ENCODE peak calls at places on chromosomes 4 and X, in seven cellular contexts. G is glutamatergic neuron, R is neural progenitor cell, V is astrocyte of the spinal cord, N is omental fat pad, U is pancreas, Z is AG04449. B is an unnamed sample.

GRCh38 chrX:151896734-151897474 is 15.8 kb upstream of the MAGEA4 start:
- DNase-seq in G (no peak), R (no peak), V (peak), N (no peak), U (no peak), Z (peak), B (no peak)

GRCh38 chrX:140091276-140091886 is 126.1 kb upstream of the CXorf66 start:
- DNase-seq in G (peak), R (peak), V (no peak), N (no peak), U (peak), Z (no peak), B (no peak)

GRCh38 chrX:30301977-30302376 is 7.2 kb downstream of the NR0B1 start:
- DNase-seq in G (no peak), R (peak), V (peak), N (no peak), U (no peak), Z (no peak), B (no peak)

GRCh38 chrX:12245650-12246645 is 107.7 kb downstream of the FRMPD4 start:
- DNase-seq in G (no peak), R (no peak), V (peak), N (no peak), U (no peak), Z (peak), B (peak)

GRCh38 chr4:7646384-7647061 is 211.8 kb upstream of the PSAPL1 start:
- DNase-seq in G (no peak), R (no peak), V (no peak), N (no peak), U (no peak), Z (no peak), B (no peak)

GRCh38 chr4:27066591-27066990 is 205.9 kb downstream of the STIM2 start:
- DNase-seq in G (no peak), R (no peak), V (no peak), N (no peak), U (no peak), Z (no peak), B (no peak)

GRCh38 chr4:99087887-99088484 is 602 bp downstream of the ADH5 start:
- DNase-seq in G (peak), R (peak), V (peak), N (peak), U (no peak), Z (peak), B (peak)

GRCh38 chr4:87188063-87188462 is 32.4 kb downstream of the KLHL8 start:
- DNase-seq in G (no peak), R (no peak), V (peak), N (no peak), U (no peak), Z (peak), B (no peak)

GRCh38 chr4:99458911-99459447 is 23.8 kb upstream of the ADH7 start:
- DNase-seq in G (no peak), R (no peak), V (no peak), N (no peak), U (no peak), Z (no peak), B (no peak)

GRCh38 chrX:120560405-120560841 is 339 bp downstream of the CUL4B start:
- DNase-seq in G (peak), R (no peak), V (no peak), N (no peak), U (no peak), Z (no peak), B (no peak)

GRCh38 chrX:40570346-40571093 is 10.2 kb upstream of the ATP6AP2 start:
- DNase-seq in G (no peak), R (no peak), V (no peak), N (no peak), U (no peak), Z (no peak), B (no peak)

GRCh38 chr4:132527817-132528216 is 621.3 kb upstream of the PCDH10 start:
- DNase-seq in G (no peak), R (no peak), V (no peak), N (no peak), U (no peak), Z (no peak), B (no peak)

GRCh38 chr4:123708902-123709301 is 312.3 kb downstream of the SPRY1 start:
- DNase-seq in G (no peak), R (no peak), V (no peak), N (no peak), U (no peak), Z (no peak), B (no peak)

GRCh38 chrX:28586291-28586690 is 955 bp upstream of the IL1RAPL1 start:
- DNase-seq in G (peak), R (peak), V (peak), N (no peak), U (no peak), Z (no peak), B (no peak)

GRCh38 chr4:3690576-3691152 is 75.5 kb upstream of the ADRA2C start:
- DNase-seq in G (peak), R (no peak), V (no peak), N (no peak), U (peak), Z (no peak), B (no peak)

GRCh38 chr4:10893417-10893816 is 208.8 kb upstream of the CLNK start:
- DNase-seq in G (peak), R (peak), V (no peak), N (no peak), U (no peak), Z (no peak), B (no peak)

GRCh38 chrX:9598344-9598743 is 133.5 kb downstream of the TBL1X start:
- DNase-seq in G (no peak), R (no peak), V (no peak), N (no peak), U (no peak), Z (no peak), B (no peak)

GRCh38 chr4:110198472-110199419 is at the start of gene ELOVL6:
- DNase-seq in G (peak), R (peak), V (peak), N (no peak), U (peak), Z (no peak), B (no peak)

GRCh38 chr4:146134761-146135160 is 40.8 kb upstream of the LSM6 start:
- DNase-seq in G (no peak), R (peak), V (peak), N (no peak), U (no peak), Z (no peak), B (no peak)

GRCh38 chr4:150782311-150782710 is 200.4 kb downstream of the MAB21L2 start:
- DNase-seq in G (no peak), R (no peak), V (peak), N (no peak), U (no peak), Z (no peak), B (no peak)

GRCh38 chr4:168434993-168435392 is 45.3 kb downstream of the DDX60L start:
- DNase-seq in G (no peak), R (no peak), V (no peak), N (no peak), U (no peak), Z (no peak), B (no peak)
- TF ChIP-seq CTCF in G (no peak), R (no peak), V (no peak), N (no peak), U (no peak), Z (no peak), B (no peak)

GRCh38 chr4:5307928-5308327 is 256.6 kb downstream of the STK32B start:
- DNase-seq in G (no peak), R (no peak), V (no peak), N (no peak), U (no peak), Z (no peak), B (no peak)
- TF ChIP-seq CTCF in G (no peak), R (no peak), V (no peak), N (no peak), U (no peak), Z (no peak), B (no peak)

DNA sequence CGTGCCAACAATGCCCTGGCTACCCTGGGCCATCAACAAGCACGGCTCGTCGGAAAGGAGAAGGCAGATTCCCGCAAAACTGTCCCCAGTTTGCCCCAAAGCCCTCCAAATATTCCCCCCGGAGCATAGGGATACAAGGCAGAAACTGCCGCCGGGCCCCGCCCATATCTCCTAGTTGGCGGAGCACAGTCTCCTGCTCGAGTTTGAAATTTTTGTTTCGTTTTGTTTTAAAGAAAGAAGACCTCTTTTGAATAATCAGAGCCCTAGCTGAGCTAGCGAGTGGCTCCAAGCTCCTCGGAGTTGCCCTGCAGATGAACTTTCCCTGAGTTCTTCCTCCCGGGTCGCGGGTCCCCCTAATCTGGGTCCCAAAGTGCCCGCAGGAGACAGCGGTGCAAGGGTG is 138.1 kb upstream of the ZIC3 start:
- DNase-seq in G (peak), R (peak), V (peak), N (no peak), U (no peak), Z (no peak), B (no peak)
- TF ChIP-seq CTCF in G (no peak), R (no peak), V (no peak), N (no peak), U (no peak), Z (no peak), B (no peak)

GRCh38 chr4:90030953-90031352 is 96.2 kb upstream of the CCSER1 start:
- DNase-seq in G (no peak), R (peak), V (no peak), N (no peak), U (no peak), Z (no peak), B (no peak)
- TF ChIP-seq CTCF in G (no peak), R (peak), V (peak), N (no peak), U (no peak), Z (no peak), B (no peak)

DNA sequence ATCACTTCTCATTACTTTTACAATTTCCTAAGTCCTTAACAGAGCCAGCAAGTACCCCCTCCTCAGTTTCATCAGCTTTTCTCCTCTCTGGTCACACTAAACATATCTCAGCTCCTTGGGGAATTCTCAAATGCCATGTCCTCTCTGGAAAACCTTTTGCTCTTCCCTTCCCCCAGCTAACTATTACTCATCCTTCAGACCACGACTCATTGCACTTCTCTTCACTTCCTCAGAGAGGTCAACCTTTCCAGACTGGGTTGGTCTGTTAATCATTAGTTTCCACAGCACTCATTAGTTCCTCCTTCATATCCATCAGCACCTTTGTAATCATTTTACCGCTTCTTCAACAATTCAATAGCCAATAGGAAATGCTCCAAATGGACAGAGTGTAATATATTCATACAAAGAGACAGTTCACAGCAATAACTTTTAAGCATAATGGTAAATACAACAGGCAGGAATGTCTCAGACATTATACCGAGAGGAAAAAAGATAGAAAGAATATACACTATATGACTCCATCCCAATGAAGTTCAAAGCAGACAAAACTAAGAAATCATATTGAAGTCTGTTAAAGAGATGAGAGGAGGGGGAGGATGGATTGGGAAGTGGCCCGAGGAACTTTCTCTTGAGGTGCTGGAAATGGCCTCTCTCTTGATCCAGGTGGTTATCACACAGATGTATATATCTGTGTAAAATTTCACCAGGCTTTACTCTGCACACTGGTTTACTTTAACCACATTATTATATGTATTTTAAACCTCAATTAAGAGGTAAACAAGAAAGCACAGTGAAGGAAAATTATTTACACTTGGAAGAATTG is 39.6 kb downstream of the DDX60L start:
- DNase-seq in G (no peak), R (no peak), V (peak), N (no peak), U (no peak), Z (no peak), B (peak)
- TF ChIP-seq CTCF in G (no peak), R (no peak), V (no peak), N (no peak), U (no peak), Z (no peak), B (no peak)

GRCh38 chr4:37615720-37616063 is 70.5 kb downstream of the RELL1 start:
- DNase-seq in G (no peak), R (no peak), V (no peak), N (no peak), U (no peak), Z (no peak), B (no peak)

GRCh38 chr4:37609621-37610020 is 76.6 kb downstream of the RELL1 start:
- DNase-seq in G (no peak), R (no peak), V (no peak), N (no peak), U (no peak), Z (no peak), B (no peak)

GRCh38 chr4:37620174-37620573 is 66.0 kb downstream of the RELL1 start:
- DNase-seq in G (no peak), R (no peak), V (no peak), N (no peak), U (no peak), Z (no peak), B (no peak)

GRCh38 chr4:37615059-37615719 is 71.0 kb downstream of the RELL1 start:
- DNase-seq in G (no peak), R (no peak), V (no peak), N (no peak), U (no peak), Z (no peak), B (no peak)
- TF ChIP-seq CTCF in G (no peak), R (no peak), V (no peak), N (no peak), U (no peak), Z (no peak), B (no peak)

GRCh38 chr4:17650404-17650803 is 36.0 kb downstream of the MED28 start:
- DNase-seq in G (no peak), R (no peak), V (no peak), N (no peak), U (no peak), Z (no peak), B (no peak)

GRCh38 chr4:17646693-17647092 is 32.3 kb downstream of the MED28 start:
- DNase-seq in G (no peak), R (no peak), V (no peak), N (no peak), U (no peak), Z (no peak), B (no peak)

GRCh38 chr4:17647927-17648326 is 33.5 kb downstream of the MED28 start:
- DNase-seq in G (no peak), R (no peak), V (no peak), N (no peak), U (no peak), Z (no peak), B (no peak)

GRCh38 chr4:17642404-17642783 is 28.0 kb downstream of the MED28 start:
- DNase-seq in G (no peak), R (no peak), V (no peak), N (no peak), U (no peak), Z (no peak), B (no peak)

DNA sequence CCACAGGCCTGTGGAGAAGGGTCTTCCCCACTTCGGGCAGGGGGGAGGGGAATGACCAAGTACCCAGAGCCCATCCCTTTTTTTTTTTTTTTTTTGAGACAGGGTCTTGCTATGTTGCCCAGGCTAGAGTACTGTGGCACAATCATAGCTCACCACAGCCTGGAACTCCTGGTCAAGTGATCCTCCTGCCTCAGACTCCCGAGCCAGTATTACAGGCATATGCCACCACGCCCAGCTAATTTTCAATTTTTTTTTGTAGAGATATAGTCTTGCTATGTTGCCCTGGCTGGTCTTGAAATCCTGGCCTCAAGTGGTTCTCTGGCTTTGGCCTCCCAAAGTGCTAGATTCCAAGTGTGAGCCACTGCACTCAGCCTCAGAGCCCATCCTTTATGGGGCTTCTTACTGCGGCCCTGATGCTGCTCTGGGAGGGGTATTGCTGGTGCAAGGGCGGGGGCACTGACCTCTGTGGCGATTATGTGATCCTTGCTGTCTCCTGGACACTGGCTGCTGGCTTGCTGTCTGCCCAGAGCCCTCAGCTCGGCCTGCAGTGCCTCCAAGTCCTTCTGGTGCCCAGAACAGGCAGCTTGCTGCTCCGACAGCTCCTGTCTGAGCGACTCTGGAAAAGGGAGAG is 32.9 kb downstream of the MED28 start:
- DNase-seq in G (no peak), R (no peak), V (no peak), N (no peak), U (no peak), Z (no peak), B (no peak)
- TF ChIP-seq CTCF in G (no peak), R (no peak), V (no peak), N (no peak), U (no peak), Z (no peak), B (no peak)

DNA sequence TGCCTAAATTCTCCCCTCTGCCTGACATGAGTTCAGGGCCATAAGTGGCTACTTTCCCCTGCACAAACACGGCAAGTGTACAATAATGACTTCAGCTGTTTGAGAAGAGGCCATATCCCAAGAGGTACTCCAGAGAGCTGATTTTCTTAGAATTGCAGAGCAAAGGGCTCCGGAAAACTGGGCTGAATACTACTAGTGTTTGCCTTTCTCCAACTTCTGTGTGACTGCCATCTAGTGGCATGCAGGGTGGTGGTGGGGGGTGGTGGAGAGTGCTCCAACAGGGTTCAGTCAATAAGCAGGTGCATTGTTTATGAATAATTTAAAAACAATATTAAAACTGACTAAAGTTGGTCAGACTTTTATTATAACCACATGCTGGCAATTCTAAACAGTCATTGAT is 130.0 kb downstream of the CHRDL1 start:
- DNase-seq in G (peak), R (peak), V (peak), N (no peak), U (peak), Z (no peak), B (no peak)
- TF ChIP-seq CTCF in G (peak), R (peak), V (peak), N (no peak), U (peak), Z (peak), B (peak)

DNA sequence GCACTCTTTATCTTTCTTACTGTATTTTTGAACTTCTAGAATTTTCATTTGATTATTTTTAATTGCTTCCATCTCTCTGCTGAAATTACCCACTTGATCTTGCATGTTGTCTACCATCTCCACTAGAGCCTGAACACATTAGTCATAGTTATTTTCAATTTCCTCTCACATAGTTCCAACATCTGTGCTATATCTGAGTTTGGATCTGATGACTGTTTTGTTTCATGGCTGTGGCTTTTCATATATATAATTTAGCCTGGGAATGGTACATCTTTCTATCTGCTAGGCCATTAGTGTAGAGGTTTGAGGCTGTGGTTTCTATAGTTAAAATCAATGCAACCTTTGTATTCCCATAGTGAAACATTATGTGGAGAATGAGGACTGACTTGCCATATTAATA is 33.2 kb downstream of the NPY2R start:
- DNase-seq in G (no peak), R (no peak), V (no peak), N (no peak), U (no peak), Z (no peak), B (no peak)
- TF ChIP-seq CTCF in G (no peak), R (no peak), V (no peak), N (no peak), U (no peak), Z (no peak), B (no peak)

B was measured in BJ.